ENCODE peak calls at places on chromosomes 6 and 20, in seven cellular contexts. C is breast epithelium; O is CD8-positive, alpha-beta T cell; S is fibroblast of lung; J is psoas muscle; R is left ventricle myocardium inferior; D is neural progenitor cell. K is an unnamed sample.

GRCh38 chr6:35634316-35634715 is 54.4 kb downstream of the FKBP5 start:
- DNase-seq in C (no peak), O (no peak), S (peak; percentile 39), J (no peak), R (peak; percentile 55), D (no peak), K (no peak)

GRCh38 chr6:121971886-121972285 is 427.6 kb upstream of the HSF2 start:
- DNase-seq in C (no peak), O (no peak), S (no peak), J (no peak), R (no peak), D (no peak), K (no peak)

GRCh38 chr6:129694036-129694435 is 15.9 kb downstream of the ARHGAP18 start:
- DNase-seq in C (no peak), O (no peak), S (no peak), J (no peak), R (no peak), D (no peak), K (no peak)

GRCh38 chr6:355373-355772 is 36.2 kb upstream of the IRF4 start:
- DNase-seq in C (no peak), O (no peak), S (no peak), J (no peak), R (no peak), D (no peak), K (no peak)

GRCh38 chr20:47610247-47610944 is 108.7 kb downstream of the NCOA3 start:
- DNase-seq in C (no peak), O (peak; percentile 47), S (peak; percentile 79), J (no peak), R (no peak), D (no peak), K (no peak)

GRCh38 chr6:57147955-57148858 is 23.9 kb upstream of the BAG2 start:
- DNase-seq in C (no peak), O (no peak), S (no peak), J (no peak), R (no peak), D (no peak), K (no peak)

GRCh38 chr6:1591926-1592325 is 17.8 kb upstream of the FOXC1 start:
- DNase-seq in C (peak; percentile 8), O (no peak), S (no peak), J (no peak), R (no peak), D (no peak), K (no peak)

GRCh38 chr6:100512203-100512862 is 47.6 kb upstream of the SIM1 start:
- DNase-seq in C (no peak), O (no peak), S (peak; percentile 9), J (no peak), R (no peak), D (no peak), K (no peak)

GRCh38 chr6:169530762-169531143 is 171.1 kb downstream of the WDR27 start:
- DNase-seq in C (no peak), O (no peak), S (no peak), J (no peak), R (no peak), D (no peak), K (no peak)

GRCh38 chr6:5637714-5638113 is 369.0 kb downstream of the NRN1 start:
- DNase-seq in C (no peak), O (no peak), S (no peak), J (no peak), R (no peak), D (no peak), K (no peak)

GRCh38 chr6:14276667-14277404 is 159.3 kb downstream of the CD83 start:
- DNase-seq in C (no peak), O (no peak), S (no peak), J (no peak), R (no peak), D (no peak), K (no peak)

GRCh38 chr6:7728855-7729590 is 3.1 kb downstream of the BMP6 start:
- DNase-seq in C (no peak), O (no peak), S (no peak), J (no peak), R (no peak), D (peak; percentile 48), K (no peak)

GRCh38 chr20:19605759-19606158 is 152.3 kb upstream of the RIN2 start:
- DNase-seq in C (no peak), O (no peak), S (no peak), J (no peak), R (no peak), D (no peak), K (no peak)

GRCh38 chr20:46229478-46229877 is 78.8 kb downstream of the CDH22 start:
- DNase-seq in C (no peak), O (no peak), S (no peak), J (no peak), R (no peak), D (peak; percentile 67), K (no peak)

GRCh38 chr6:132122871-132123270 is 171.7 kb upstream of the CCN2 start:
- DNase-seq in C (no peak), O (no peak), S (peak; percentile 100), J (no peak), R (no peak), D (no peak), K (peak; percentile 89)

GRCh38 chr6:80676386-80676785 is 569.9 kb downstream of the BCKDHB start:
- DNase-seq in C (no peak), O (no peak), S (peak; percentile 4), J (no peak), R (no peak), D (no peak), K (no peak)

GRCh38 chr6:157396026-157396425 is 15.0 kb downstream of the ZDHHC14 start:
- DNase-seq in C (no peak), O (no peak), S (no peak), J (no peak), R (no peak), D (no peak), K (no peak)

GRCh38 chr20:13029687-13030510 is 21.1 kb downstream of the SPTLC3 start:
- DNase-seq in C (peak; percentile 81), O (no peak), S (peak; percentile 89), J (no peak), R (no peak), D (no peak), K (peak; percentile 58)

GRCh38 chr6:39021041-39021440 is 27.5 kb upstream of the GLP1R start:
- DNase-seq in C (no peak), O (no peak), S (no peak), J (no peak), R (no peak), D (no peak), K (no peak)

GRCh38 chr6:148885920-148886845 is 139.4 kb downstream of the UST start:
- DNase-seq in C (no peak), O (no peak), S (no peak), J (no peak), R (no peak), D (peak; percentile 81), K (no peak)

GRCh38 chr20:20360464-20360863 is 7.4 kb upstream of the INSM1 start:
- DNase-seq in C (no peak), O (peak; percentile 4), S (peak; percentile 71), J (no peak), R (no peak), D (peak; percentile 76), K (peak; percentile 55)

GRCh38 chr6:14447240-14447639 is 329.7 kb downstream of the CD83 start:
- DNase-seq in C (no peak), O (no peak), S (no peak), J (no peak), R (no peak), D (no peak), K (no peak)

GRCh38 chr6:149300563-149300962 is 16.9 kb upstream of the TAB2 start:
- DNase-seq in C (no peak), O (no peak), S (no peak), J (no peak), R (no peak), D (no peak), K (no peak)

GRCh38 chr6:170037541-170038250 is 253.2 kb downstream of the DLL1 start:
- DNase-seq in C (no peak), O (no peak), S (peak; percentile 66), J (no peak), R (no peak), D (no peak), K (no peak)

GRCh38 chr20:57398901-57399535 is 7.8 kb downstream of the RBM38 start:
- DNase-seq in C (no peak), O (no peak), S (no peak), J (peak; percentile 45), R (no peak), D (peak; percentile 58), K (no peak)
- H3K4me1 ChIP-seq in C (peaks cover 31% of the 10 kb centered on the region), O (peaks cover 96% of the 10 kb centered on the region), S (peaks cover 3% of the 10 kb centered on the region), J (peaks cover 84% of the 10 kb centered on the region), R (peaks cover 85% of the 10 kb centered on the region), D (peaks cover 29% of the 10 kb centered on the region), K (peaks cover 72% of the 10 kb centered on the region)

GRCh38 chr6:52511163-52511562 is 65.7 kb downstream of the TRAM2 start:
- DNase-seq in C (no peak), O (no peak), S (no peak), J (no peak), R (no peak), D (no peak), K (no peak)
- H3K27ac ChIP-seq in C (peak overlapping the region; percentile 95), O (no peak overlapping the region), S (peak overlapping the region; percentile 84), J (peak overlapping the region; percentile 71), R (peak overlapping the region; percentile 93), D (no peak overlapping the region), K (no peak overlapping the region)

DNA sequence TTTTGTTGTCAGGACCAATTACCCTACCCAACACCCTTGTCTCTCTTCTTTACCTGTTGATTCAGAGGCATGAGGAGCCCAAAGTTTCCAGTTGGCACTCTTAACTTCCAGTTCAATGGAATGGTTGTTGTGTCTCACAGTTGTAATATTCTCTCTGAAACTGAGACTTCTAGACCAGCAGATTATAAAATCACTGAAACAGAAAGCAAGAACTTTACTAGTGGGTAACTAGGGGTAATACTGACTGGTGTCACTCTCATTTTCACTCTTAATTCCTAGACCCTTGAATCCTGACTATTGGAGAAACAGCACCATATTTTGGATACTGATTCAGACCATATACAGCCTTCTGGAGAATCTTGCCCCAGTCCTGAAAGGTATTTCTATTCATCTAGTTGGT is 140.2 kb upstream of the MMS22L start:
- DNase-seq in C (no peak), O (no peak), S (no peak), J (no peak), R (no peak), D (no peak), K (no peak)
- H3K4me3 ChIP-seq in C (no peak overlapping the region), O (no peak overlapping the region), S (no peak overlapping the region), J (no peak overlapping the region), R (no peak overlapping the region), D (no peak overlapping the region), K (no peak overlapping the region)

DNA sequence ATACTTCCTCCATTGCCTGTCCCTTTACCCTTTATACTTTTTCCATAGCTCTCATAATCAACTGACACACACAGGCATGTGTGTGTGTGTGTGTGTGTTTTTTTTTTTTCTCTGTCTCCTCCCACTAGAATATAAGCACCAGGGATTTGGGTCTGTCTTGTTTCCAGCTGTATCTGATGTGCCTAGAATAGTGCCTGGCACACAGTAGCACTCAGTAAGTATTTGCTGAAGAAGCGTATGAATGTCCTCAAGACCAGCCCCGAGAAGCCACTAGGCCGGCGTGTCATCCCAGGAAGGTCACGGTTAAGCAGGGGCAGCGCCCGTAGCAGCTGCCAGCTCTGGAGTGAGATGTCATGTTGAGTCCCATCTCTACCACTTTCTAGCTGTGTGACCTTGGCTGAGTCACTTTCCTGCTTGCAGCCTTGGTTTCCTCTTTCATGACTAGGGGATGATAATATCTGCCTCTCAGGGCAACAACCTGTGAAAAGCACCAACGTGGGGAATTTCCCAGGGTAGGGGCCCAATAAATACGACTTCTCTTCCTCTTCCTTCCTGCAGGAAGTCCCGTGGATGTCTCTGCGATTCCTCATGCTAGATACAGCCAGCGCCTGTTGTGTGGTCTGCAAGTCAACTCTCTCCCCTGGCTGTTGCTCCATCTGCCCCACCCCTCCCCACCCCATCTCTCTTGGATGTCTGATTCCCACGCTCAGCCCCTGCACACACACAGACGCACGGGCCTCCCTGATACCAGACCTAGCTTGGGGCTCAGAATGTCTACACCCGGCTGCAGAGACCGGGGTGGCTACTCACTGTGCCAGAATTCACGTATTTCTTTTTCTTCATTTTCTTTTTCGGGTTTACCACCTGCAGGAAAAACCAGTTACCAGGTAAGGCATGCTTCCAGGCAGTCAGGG is 58.1 kb downstream of the RAB44 start:
- DNase-seq in C (no peak), O (peak; percentile 57), S (no peak), J (no peak), R (no peak), D (no peak), K (no peak)
- H3K4me1 ChIP-seq in C (peaks cover 7% of the 10 kb centered on the region), O (peaks cover 15% of the 10 kb centered on the region), S (no peaks in the 10 kb centered on the region), J (peaks cover 26% of the 10 kb centered on the region), R (peaks cover 27% of the 10 kb centered on the region), D (peaks cover 2% of the 10 kb centered on the region), K (peaks cover 2% of the 10 kb centered on the region)

K was measured in SJCRH30.